ENCODE peak calls at places on chromosomes 16 and 17, in four cellular contexts. X is PC-3, B is stomach, Z is cardiac fibroblast. E is an unnamed sample.

GRCh38 chr17:66625321-66625767 is 209.6 kb upstream of the CACNG5 start:
- DNase-seq in X (peak; percentile 73), B (no peak), Z (peak; percentile 45), E (peak; percentile 35)

GRCh38 chr16:10601444-10602401 is 21.3 kb upstream of the EMP2 start:
- DNase-seq in X (no peak), B (no peak), Z (no peak), E (no peak)

GRCh38 chr17:68260051-68260762 is 12.4 kb downstream of the AMZ2 start:
- DNase-seq in X (no peak), B (no peak), Z (no peak), E (no peak)

GRCh38 chr17:2042355-2042929 is 620 bp downstream of the OVCA2 start:
- DNase-seq in X (no peak), B (no peak), Z (peak; percentile 64), E (no peak)

GRCh38 chr16:10178079-10178478 is 4.1 kb downstream of the GRIN2A start:
- DNase-seq in X (peak; percentile 58), B (no peak), Z (no peak), E (peak; percentile 35)

GRCh38 chr16:12311309-12311708 is 334.8 kb downstream of the SNX29 start:
- DNase-seq in X (no peak), B (no peak), Z (no peak), E (no peak)

GRCh38 chr17:38871247-38871991 is 1.6 kb downstream of the LASP1 start:
- DNase-seq in X (peak; percentile 81), B (peak; percentile 76), Z (peak; percentile 68), E (peak; percentile 74)

GRCh38 chr17:9356488-9356911 is 219.1 kb downstream of the STX8 start:
- DNase-seq in X (no peak), B (no peak), Z (peak; percentile 20), E (no peak)

GRCh38 chr17:22253007-22253406 is 560.7 kb downstream of the KCNJ18 start:
- DNase-seq in X (no peak), B (no peak), Z (no peak), E (no peak)

GRCh38 chr17:75271955-75272847 is 1.2 kb upstream of the MIF4GD start:
- DNase-seq in X (peak; percentile 42), B (no peak), Z (no peak), E (peak; percentile 68)

GRCh38 chr16:56331915-56332314 is 93.4 kb downstream of the AMFR start:
- DNase-seq in X (no peak), B (no peak), Z (no peak), E (no peak)

GRCh38 chr17:44360826-44361225 is 2.8 kb downstream of the FAM171A2 start:
- DNase-seq in X (no peak), B (no peak), Z (peak; percentile 71), E (peak; percentile 20)

GRCh38 chr16:81611721-81612120 is 167.1 kb downstream of the CMIP start:
- DNase-seq in X (no peak), B (no peak), Z (no peak), E (no peak)

GRCh38 chr16:69859105-69859969 is 91.8 kb upstream of the CLEC18A start:
- DNase-seq in X (peak; percentile 41), B (peak; percentile 44), Z (no peak), E (no peak)

GRCh38 chr16:78504391-78504945 is 405.0 kb downstream of the WWOX start:
- DNase-seq in X (no peak), B (peak; percentile 32), Z (peak; percentile 55), E (no peak)

GRCh38 chr16:5509794-5510193 is 412.2 kb upstream of the EEF2KMT start:
- DNase-seq in X (no peak), B (peak; percentile 63), Z (no peak), E (no peak)

GRCh38 chr17:50187741-50188520 is 13.5 kb downstream of the COL1A1 start:
- DNase-seq in X (no peak), B (no peak), Z (peak; percentile 71), E (peak; percentile 70)

GRCh38 chr16:89981414-89981813 is 32.9 kb downstream of the DEF8 start:
- DNase-seq in X (no peak), B (no peak), Z (no peak), E (no peak)

GRCh38 chr16:9297437-9298113 is 206.1 kb downstream of the HAPSTR1 start:
- DNase-seq in X (peak; percentile 14), B (peak; percentile 28), Z (no peak), E (no peak)

GRCh38 chr16:54281535-54282201 is 4.9 kb downstream of the IRX3 start:
- DNase-seq in X (no peak), B (no peak), Z (no peak), E (no peak)

GRCh38 chr16:85498607-85499006 is 114.5 kb upstream of the GSE1 start:
- DNase-seq in X (no peak), B (peak; percentile 42), Z (no peak), E (no peak)

GRCh38 chr16:31071861-31072260 is 2.2 kb downstream of the ZNF668 start:
- DNase-seq in X (peak; percentile 15), B (no peak), Z (peak; percentile 58), E (peak; percentile 81)

GRCh38 chr17:64066709-64067108 is 46.3 kb upstream of the ICAM2 start:
- DNase-seq in X (no peak), B (no peak), Z (no peak), E (no peak)

GRCh38 chr16:3782566-3782965 is 65.2 kb upstream of the TRAP1 start:
- DNase-seq in X (no peak), B (no peak), Z (no peak), E (no peak)

GRCh38 chr16:3781421-3781820 is 64.1 kb upstream of the TRAP1 start:
- DNase-seq in X (no peak), B (no peak), Z (no peak), E (no peak)

GRCh38 chr16:3783516-3783915 is 66.2 kb upstream of the TRAP1 start:
- DNase-seq in X (no peak), B (no peak), Z (no peak), E (no peak)

GRCh38 chr16:3776316-3776715 is 59.0 kb upstream of the TRAP1 start:
- DNase-seq in X (no peak), B (peak; percentile 81), Z (no peak), E (no peak)

GRCh38 chr16:3780570-3780969 is 63.2 kb upstream of the TRAP1 start:
- DNase-seq in X (peak; percentile 12), B (no peak), Z (peak; percentile 27), E (peak; percentile 9)
- TF ChIP-seq CTCF in X (peak; percentile 9), B (no peak), Z (no peak), E (peak; percentile 10)

DNA sequence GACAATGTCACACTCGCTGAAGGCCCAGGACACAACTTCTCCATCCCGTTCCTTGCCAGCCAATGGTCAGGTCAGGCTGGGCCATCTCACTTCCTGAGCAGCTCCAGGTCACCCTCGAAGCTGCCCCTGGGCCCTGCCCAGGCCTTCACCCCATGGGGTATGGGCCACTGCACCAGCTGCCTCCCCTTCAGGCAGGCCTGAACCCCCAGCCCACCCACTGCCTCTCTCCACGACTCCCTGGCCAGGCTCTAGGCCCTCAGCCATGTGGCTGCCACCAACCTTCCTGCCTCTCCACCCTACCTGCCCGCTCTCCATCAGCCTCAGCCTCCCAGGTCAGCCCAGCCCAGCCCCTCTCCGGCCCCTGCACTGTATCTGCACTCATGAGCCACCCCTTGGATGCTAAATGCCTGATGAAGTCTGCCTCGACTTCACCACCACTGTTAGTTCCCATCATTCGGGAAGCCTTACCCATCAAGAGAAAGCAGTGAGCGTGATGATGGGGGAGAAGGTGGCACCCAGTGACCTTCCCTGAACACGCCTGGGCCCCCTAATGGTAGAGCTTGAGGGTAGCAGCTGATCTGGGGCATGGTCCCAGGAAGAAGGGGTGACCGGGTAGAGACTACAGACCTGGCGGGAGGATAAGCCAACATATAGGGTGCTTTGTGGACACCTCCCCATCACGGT is 30.9 kb upstream of the C16orf95 start:
- DNase-seq in X (no peak), B (no peak), Z (no peak), E (no peak)
- TF ChIP-seq CTCF in X (peak; percentile 10), B (no peak), Z (no peak), E (peak; percentile 27)

DNA sequence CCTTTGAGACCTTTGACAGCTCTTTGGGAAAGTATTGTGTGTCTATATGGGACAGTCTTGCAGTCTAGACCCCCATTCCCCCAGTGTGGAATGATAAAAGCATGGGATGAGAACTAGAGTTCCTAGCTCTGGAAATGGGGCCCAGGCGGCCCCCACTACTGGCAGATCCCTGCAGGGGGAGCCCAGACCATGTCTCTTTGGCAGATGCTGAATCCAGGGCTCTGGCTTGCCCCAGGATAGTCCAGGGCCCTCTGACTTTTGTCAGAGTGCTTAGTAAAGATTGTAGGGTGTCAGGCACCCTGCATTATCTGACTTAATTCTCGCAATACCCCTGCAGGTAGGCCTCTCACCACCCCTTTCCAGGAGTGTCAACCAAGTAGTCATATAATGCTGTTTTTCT is 8.3 kb downstream of the ALKBH5 start:
- DNase-seq in X (no peak), B (no peak), Z (no peak), E (no peak)
- TF ChIP-seq CTCF in X (peak; percentile 44), B (no peak), Z (peak; percentile 47), E (peak; percentile 68)

GRCh38 chr17:7186241-7186640 is 7.1 kb upstream of the ASGR1 start:
- DNase-seq in X (no peak), B (no peak), Z (no peak), E (no peak)
- TF ChIP-seq CTCF in X (no peak), B (no peak), Z (peak; percentile 32), E (peak; percentile 50)

GRCh38 chr17:82918508-82918907 is 78.7 kb upstream of the ZNF750 start:
- DNase-seq in X (no peak), B (no peak), Z (no peak), E (no peak)

GRCh38 chr17:82920150-82920549 is 80.3 kb upstream of the ZNF750 start:
- DNase-seq in X (no peak), B (no peak), Z (no peak), E (no peak)

GRCh38 chr17:82915697-82916027 is 75.8 kb upstream of the ZNF750 start:
- DNase-seq in X (no peak), B (no peak), Z (no peak), E (no peak)

GRCh38 chr17:82915010-82915696 is 75.3 kb upstream of the ZNF750 start:
- DNase-seq in X (no peak), B (no peak), Z (no peak), E (no peak)

DNA sequence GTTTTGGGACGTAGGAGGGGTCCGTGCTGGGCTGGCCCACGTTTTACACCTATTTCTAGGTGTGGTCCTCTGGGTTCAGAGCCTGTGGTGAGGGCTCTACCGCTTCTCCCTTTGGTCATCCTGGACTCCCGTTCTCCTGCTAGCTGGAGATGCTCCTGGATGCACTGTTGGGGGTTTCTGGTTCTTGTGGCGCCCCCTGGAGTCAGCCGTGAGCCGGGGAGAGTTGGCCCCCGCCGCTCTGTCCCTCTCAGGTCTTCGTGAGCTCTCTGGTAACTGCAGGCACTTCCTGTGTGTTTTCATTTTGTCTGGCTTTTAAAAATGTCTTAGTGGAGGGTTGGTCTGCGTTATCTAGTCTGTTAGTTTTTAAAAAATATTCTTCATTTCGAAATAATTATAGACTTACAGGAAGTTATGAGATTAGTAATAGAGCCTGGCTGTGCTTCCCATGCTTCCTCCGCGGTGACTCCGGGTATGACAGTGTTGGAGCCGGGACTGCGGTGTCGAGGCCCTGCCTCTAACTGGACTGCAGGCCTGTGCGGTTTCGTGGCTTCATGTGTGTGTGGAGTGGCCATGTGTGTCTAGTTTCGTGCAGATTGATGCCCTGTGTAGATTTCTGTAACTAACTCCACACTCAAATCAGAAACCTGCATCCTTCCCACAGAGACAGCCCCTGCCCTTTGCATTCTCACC is 78.0 kb upstream of the ZNF750 start:
- DNase-seq in X (peak; percentile 17), B (no peak), Z (peak; percentile 51), E (no peak)
- TF ChIP-seq CTCF in X (peak; percentile 58), B (peak; percentile 15), Z (peak; percentile 39), E (peak; percentile 65)

DNA sequence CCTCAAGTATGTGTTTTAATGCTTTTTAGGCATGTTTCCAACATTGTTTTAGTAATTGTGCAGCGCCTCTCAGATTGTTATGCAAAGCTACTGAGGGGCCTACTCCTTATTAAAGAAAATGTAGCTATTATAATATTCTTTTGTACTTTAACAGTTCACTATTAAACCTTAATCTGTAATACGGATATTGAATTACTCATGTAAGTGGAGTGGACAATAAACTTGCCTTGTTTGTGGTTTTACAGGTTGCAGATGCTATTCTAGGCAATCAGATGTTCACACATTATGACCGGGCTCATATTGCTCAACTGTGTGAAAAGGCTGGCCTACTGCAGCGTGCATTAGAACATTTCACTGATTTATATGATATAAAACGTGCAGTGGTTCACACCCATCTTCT is 41.0 kb downstream of the PTRH2 start:
- DNase-seq in X (peak; percentile 27), B (no peak), Z (peak; percentile 8), E (no peak)
- TF ChIP-seq CTCF in X (no peak), B (no peak), Z (no peak), E (no peak)

E was measured in HFFc6.